ENCODE peak calls at places on chromosomes 12 and 14, in five cellular contexts. O is CD8-positive, alpha-beta T cell; J is lower lobe of right lung; X is cardiac fibroblast; D is heart left ventricle. W is an unnamed sample.

GRCh38 chr12:108285016-108285415 is 54.1 kb downstream of the CMKLR1 start:
- DNase-seq in O (no peak), X (no peak), D (no peak), J (no peak), W (no peak)

GRCh38 chr12:71195338-71195896 is 37.6 kb upstream of the TSPAN8 start:
- DNase-seq in X (no peak), O (no peak), D (no peak), J (no peak), W (no peak)

GRCh38 chr12:132430838-132431826 is 58.8 kb upstream of the FBRSL1 start:
- DNase-seq in J (no peak), D (no peak), X (no peak), O (no peak), W (no peak)

GRCh38 chr12:14950421-14950820 is 11.0 kb downstream of the ARHGDIB start:
- DNase-seq in O (no peak), D (no peak), J (no peak), X (no peak), W (no peak)

GRCh38 chr14:98689936-98690335 is 582.1 kb downstream of the BCL11B start:
- DNase-seq in D (no peak), X (no peak), O (no peak), J (no peak), W (no peak)

GRCh38 chr12:123829561-123829960 is 67.5 kb downstream of the DNAH10 start:
- DNase-seq in X (no peak), O (no peak), J (no peak), D (no peak), W (no peak)

GRCh38 chr12:101086490-101086889 is 123.5 kb downstream of the SLC5A8 start:
- DNase-seq in J (no peak), O (no peak), X (peak; percentile 58), D (no peak), W (peak; percentile 80)

GRCh38 chr14:71621276-71621675 is 311.0 kb upstream of the RGS6 start:
- DNase-seq in D (no peak), X (no peak), J (no peak), O (no peak), W (no peak)

GRCh38 chr14:26286066-26286791 is 311.6 kb downstream of the NOVA1 start:
- DNase-seq in D (no peak), J (no peak), O (no peak), X (peak; percentile 75), W (no peak)

GRCh38 chr14:50359631-50360030 is 37.0 kb downstream of the CDKL1 start:
- DNase-seq in X (no peak), D (no peak), J (no peak), O (no peak), W (no peak)

GRCh38 chr12:1855241-1855640 is 34.9 kb downstream of the LRTM2 start:
- DNase-seq in D (no peak), O (no peak), X (peak; percentile 3), J (no peak), W (peak; percentile 13)

GRCh38 chr12:57809425-57809824 is 9.1 kb downstream of the AVIL start:
- DNase-seq in X (no peak), O (no peak), D (no peak), J (no peak), W (no peak)

GRCh38 chr14:75521415-75522199 is 662 bp upstream of the BATF start:
- DNase-seq in D (no peak), X (no peak), O (no peak), J (no peak), W (no peak)

GRCh38 chr12:40099423-40099853 is 6.4 kb downstream of the SLC2A13 start:
- DNase-seq in D (no peak), J (no peak), X (peak; percentile 30), O (no peak), W (no peak)

GRCh38 chr12:47905313-47905730 is 528 bp upstream of the VDR start:
- DNase-seq in X (no peak), J (peak; percentile 81), O (no peak), D (peak; percentile 43), W (no peak)

GRCh38 chr12:15978431-15978950 is 67.4 kb downstream of the DERA start:
- DNase-seq in J (no peak), O (no peak), X (peak; percentile 74), D (no peak), W (peak; percentile 57)

GRCh38 chr12:15982471-15982870 is 71.3 kb downstream of the DERA start:
- DNase-seq in O (no peak), J (no peak), X (peak; percentile 78), D (no peak), W (peak; percentile 71)

GRCh38 chr12:15982071-15982470 is 70.9 kb downstream of the DERA start:
- DNase-seq in O (no peak), X (peak; percentile 50), D (no peak), J (no peak), W (peak; percentile 36)

GRCh38 chr12:15977999-15978398 is 66.9 kb downstream of the DERA start:
- DNase-seq in J (no peak), X (no peak), D (no peak), O (no peak), W (no peak)

DNA sequence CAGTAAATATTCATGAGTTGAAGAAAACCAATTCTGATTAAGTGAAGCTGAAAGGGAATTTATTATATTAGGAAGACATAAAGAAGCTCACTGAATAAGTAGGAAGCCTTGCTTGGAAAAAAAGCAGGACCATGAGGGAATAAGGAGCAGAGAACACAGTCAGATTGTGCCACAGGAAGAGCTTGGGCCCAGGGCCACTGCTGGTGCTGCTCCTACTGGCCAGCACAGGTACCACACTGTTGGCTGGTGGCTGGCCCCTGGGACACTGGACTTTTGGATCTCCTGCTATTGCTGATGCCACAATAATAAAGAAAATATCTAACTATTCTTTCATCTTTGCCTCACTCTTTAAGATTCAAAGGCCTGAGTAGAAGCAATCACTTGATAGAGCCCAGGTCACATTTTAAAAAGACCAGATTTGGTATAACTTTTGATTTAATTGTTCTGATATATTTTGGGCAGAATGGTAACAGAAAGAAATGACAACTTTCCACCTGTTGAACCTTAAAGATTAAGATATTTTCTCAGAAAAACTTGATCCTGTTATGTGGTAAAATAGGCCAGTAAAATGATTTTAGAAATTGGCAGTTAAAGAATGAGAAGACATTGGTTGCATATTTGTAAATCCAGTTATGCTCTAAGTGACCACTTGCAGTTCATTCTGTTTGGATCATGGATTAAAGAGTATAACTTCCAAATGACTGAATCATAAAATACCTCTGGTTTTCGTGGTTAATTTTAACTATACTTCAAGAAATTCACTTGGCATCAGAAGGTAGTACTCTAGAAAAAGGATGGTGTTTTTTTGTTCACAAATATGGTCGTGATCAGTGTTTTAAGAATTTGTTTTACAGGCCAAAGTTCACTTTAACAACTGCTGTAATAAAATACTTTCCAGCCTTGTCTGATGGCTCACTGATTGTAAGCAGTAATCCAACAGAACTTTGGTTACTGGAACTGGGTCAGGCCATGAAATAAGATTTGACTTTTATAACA is 68.3 kb downstream of the DERA start:
- DNase-seq in J (no peak), D (no peak), X (peak; percentile 69), O (no peak), W (peak; percentile 96)
- TF ChIP-seq CTCF in J (peak; percentile 54), D (no peak), X (peak; percentile 75), O (peak; percentile 34), W (peak; percentile 64)

GRCh38 chr12:30564394-30564793 is 131.3 kb downstream of the IPO8 start:
- DNase-seq in D (no peak), X (no peak), J (no peak), O (no peak), W (no peak)
- H3K4me3 ChIP-seq in D (no peak overlapping the region), X (no peak overlapping the region), J (no peak overlapping the region), O (no peak overlapping the region), W (no peak overlapping the region)

DNA sequence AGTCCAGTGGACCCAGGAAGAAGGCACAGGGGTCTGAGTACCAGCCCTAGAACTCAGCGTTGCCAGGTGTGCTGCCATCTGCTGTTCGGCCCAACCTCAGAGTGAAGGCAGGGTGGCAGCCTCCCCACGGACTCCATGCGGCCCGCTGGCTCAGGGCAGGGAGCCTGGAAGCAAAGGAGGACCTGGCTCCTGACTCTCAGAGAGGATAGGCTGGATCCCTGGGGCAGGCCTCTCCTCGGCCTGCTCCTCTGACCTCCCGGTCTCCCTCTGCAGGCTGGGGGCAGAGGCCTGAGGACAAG is 10.1 kb downstream of the MCRS1 start:
- DNase-seq in J (no peak), X (no peak), D (no peak), O (no peak), W (no peak)
- TF ChIP-seq CTCF in J (no peak), X (peak; percentile 15), D (no peak), O (no peak), W (peak; percentile 2)

DNA sequence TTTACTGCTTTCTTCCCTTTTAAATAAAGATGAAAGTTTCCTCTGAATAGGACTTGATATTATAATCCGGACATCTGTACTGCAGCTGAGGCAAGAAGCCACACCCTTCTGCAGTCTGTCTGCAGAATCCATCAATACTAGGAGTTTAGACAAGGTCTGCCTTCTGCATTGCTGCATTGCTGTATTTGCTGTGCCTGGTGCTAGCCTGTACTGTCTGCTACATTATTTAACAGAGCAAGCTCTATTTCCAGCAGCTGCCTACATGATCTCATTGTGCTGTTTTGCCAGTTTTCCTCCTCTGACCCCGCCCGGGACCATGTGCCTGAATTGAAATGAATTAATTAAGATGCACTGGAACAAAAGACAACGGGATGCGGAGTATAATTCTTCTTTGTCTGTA is 1.7 kb downstream of the TUBA1A start:
- DNase-seq in X (peak; percentile 63), D (peak; percentile 69), J (no peak), O (no peak), W (peak; percentile 72)
- H3K4me3 ChIP-seq in X (peak overlapping the region; percentile 94), D (peak overlapping the region; percentile 88), J (peak overlapping the region; percentile 91), O (no peak overlapping the region), W (peak overlapping the region; percentile 91)

DNA sequence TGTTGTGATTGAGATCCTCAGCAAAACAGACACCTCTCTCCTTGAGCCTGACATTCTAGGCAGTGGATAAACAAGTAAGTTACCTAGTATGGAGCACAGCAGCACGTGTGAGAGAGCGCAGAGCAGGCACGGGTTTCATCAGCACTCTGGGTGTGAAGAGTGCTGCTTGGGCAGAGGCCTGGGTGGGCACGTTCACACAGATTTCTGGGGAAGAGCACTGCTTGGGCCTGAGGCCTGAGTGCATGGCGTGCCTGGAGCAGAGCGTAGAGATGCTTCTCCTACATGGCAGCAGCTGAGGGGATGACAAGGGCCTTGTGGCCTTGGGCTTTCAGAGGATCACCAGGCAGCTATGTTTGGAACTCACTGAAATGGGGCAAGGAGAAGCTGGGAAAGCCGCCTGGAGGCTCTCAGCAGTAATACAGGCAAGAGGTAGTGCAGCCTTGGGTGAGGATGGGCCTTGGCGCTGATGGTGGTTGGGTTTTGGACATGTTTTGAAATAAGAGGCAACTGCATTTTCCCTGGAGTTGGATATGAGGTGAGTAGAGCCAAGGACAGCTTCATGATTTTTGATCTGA is 17.6 kb downstream of the CKB start:
- DNase-seq in D (no peak), O (no peak), X (no peak), J (no peak), W (no peak)
- TF ChIP-seq CTCF in D (no peak), O (no peak), X (peak; percentile 15), J (no peak), W (peak; percentile 14)